ENCODE peak calls at places on chromosomes 12 and 14, in seven cellular contexts. S is GM12878, P is A549, V is GM23338, D is HCT116, M is K562, Y is Panc1. T is an unnamed sample.

GRCh38 chr12:112517730-112518129 is 99.0 kb downstream of the PTPN11 start:
- DNase-seq in P (no peak), Y (no peak), V (no peak), D (no peak), M (no peak), S (no peak), T (no peak)

GRCh38 chr12:78931466-78931990 is 67.0 kb downstream of the SYT1 start:
- DNase-seq in P (no peak), V (peak; percentile 27), S (no peak), D (no peak), Y (no peak), M (no peak), T (no peak)

GRCh38 chr12:13379531-13379930 is 183.0 kb downstream of the EMP1 start:
- DNase-seq in P (no peak), M (no peak), D (no peak), S (no peak), Y (no peak), V (no peak), T (no peak)

GRCh38 chr14:105086833-105087307 is 21.6 kb upstream of the GPR132 start:
- DNase-seq in V (peak; percentile 93), Y (no peak), D (peak; percentile 24), M (peak; percentile 76), P (peak; percentile 63), S (no peak), T (peak; percentile 81)

GRCh38 chr12:112252184-112252583 is 126.8 kb downstream of the TRAFD1 start:
- DNase-seq in D (no peak), P (no peak), S (no peak), M (no peak), Y (no peak), V (no peak), T (no peak)

GRCh38 chr12:109951136-109951535 is 45.0 kb downstream of the GIT2 start:
- DNase-seq in M (no peak), D (peak; percentile 31), P (no peak), V (no peak), S (no peak), Y (no peak), T (no peak)

GRCh38 chr12:116415408-116416108 is 138.1 kb upstream of the MED13L start:
- DNase-seq in P (no peak), Y (no peak), D (no peak), M (no peak), S (no peak), V (no peak), T (no peak)

GRCh38 chr14:54893151-54893760 is 9.4 kb downstream of the GCH1 start:
- DNase-seq in Y (no peak), P (peak; percentile 64), M (peak; percentile 32), S (no peak), D (peak; percentile 39), V (peak; percentile 70), T (no peak)

GRCh38 chr12:2094597-2094996 is 41.8 kb downstream of the CACNA1C start:
- DNase-seq in P (no peak), S (no peak), V (no peak), D (no peak), Y (no peak), M (no peak), T (peak; percentile 8)

GRCh38 chr14:100451264-100451663 is 128.1 kb downstream of the SLC25A47 start:
- DNase-seq in P (no peak), Y (no peak), M (no peak), V (no peak), S (no peak), D (no peak), T (no peak)

GRCh38 chr14:92323031-92323915 is at the start of gene SLC24A4:
- DNase-seq in M (no peak), V (peak; percentile 69), D (no peak), Y (no peak), P (peak; percentile 40), S (no peak), T (peak; percentile 12)

GRCh38 chr14:104865631-104866441 is 768 bp downstream of the CEP170B start:
- DNase-seq in D (peak; percentile 8), Y (no peak), P (peak; percentile 41), M (peak; percentile 68), S (no peak), V (peak; percentile 86), T (no peak)

GRCh38 chr12:92028039-92028709 is 117.5 kb downstream of the BTG1 start:
- DNase-seq in V (no peak), D (no peak), M (no peak), Y (no peak), S (no peak), P (no peak), T (no peak)

GRCh38 chr12:22283508-22283907 is 51.0 kb downstream of the ST8SIA1 start:
- DNase-seq in S (no peak), V (peak; percentile 13), D (no peak), M (no peak), P (no peak), Y (no peak), T (no peak)

GRCh38 chr14:76502638-76503037 is 126.7 kb downstream of the ESRRB start:
- DNase-seq in V (no peak), Y (no peak), P (no peak), D (no peak), S (peak; percentile 49), M (no peak), T (no peak)

GRCh38 chr12:50642755-50643154 is 121.1 kb upstream of the ATF1 start:
- DNase-seq in D (no peak), Y (no peak), M (no peak), S (no peak), V (peak; percentile 20), P (no peak), T (no peak)

GRCh38 chr14:38496092-38496491 is 240.2 kb upstream of the CLEC14A start:
- DNase-seq in V (no peak), P (no peak), M (no peak), Y (no peak), D (no peak), S (no peak), T (no peak)

GRCh38 chr14:53152627-53152908 is 555 bp downstream of the DDHD1 start:
- DNase-seq in D (no peak), M (no peak), V (no peak), Y (no peak), S (no peak), P (no peak), T (no peak)

GRCh38 chr14:24426912-24427536 is 2.4 kb downstream of the CBLN3 start:
- DNase-seq in P (no peak), M (no peak), D (no peak), V (peak; percentile 74), Y (no peak), S (no peak), T (no peak)

GRCh38 chr12:29149691-29150382 is 759 bp downstream of the FAR2 start:
- DNase-seq in Y (no peak), P (no peak), S (no peak), D (no peak), V (peak; percentile 47), M (peak; percentile 30), T (peak; percentile 30)

GRCh38 chr12:29152223-29152868 is 3.3 kb downstream of the FAR2 start:
- DNase-seq in M (no peak), D (no peak), Y (no peak), S (no peak), P (no peak), V (no peak), T (peak; percentile 54)

GRCh38 chr12:29148065-29148957 is 767 bp upstream of the FAR2 start:
- DNase-seq in P (peak; percentile 18), S (no peak), Y (no peak), D (no peak), V (no peak), M (peak; percentile 19), T (no peak)

GRCh38 chr12:29146201-29146600 is 2.9 kb upstream of the FAR2 start:
- DNase-seq in M (no peak), P (no peak), V (no peak), D (no peak), S (no peak), Y (no peak), T (no peak)

GRCh38 chr12:29148958-29149690 is at the start of gene FAR2:
- DNase-seq in Y (no peak), M (peak; percentile 69), V (peak; percentile 75), S (no peak), P (peak; percentile 16), D (no peak), T (peak; percentile 79)
- TF ChIP-seq REST in Y (no peak), M (no peak), V (no peak), S (no peak), P (no peak), D (no peak), T (peak; percentile 5)

DNA sequence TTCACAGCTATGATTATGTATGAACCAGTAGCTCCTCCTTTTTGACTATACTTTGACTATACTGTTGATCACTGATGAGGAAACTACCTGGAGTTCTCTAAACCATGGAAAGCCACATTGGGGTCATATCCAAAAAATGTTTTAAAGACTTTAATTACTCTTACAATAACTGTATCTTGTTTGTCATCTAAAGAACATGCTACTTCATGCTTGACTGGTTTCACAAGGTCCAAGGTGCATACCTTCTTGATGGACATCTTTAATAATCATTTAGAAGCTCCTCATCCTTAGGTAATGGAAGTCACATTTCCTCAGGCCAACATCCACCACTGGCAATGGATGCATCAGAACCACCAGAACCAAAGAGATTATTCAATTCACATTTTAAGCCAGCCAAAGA is 29.9 kb downstream of the WASHC3 start:
- DNase-seq in M (no peak), P (no peak), S (no peak), D (no peak), V (no peak), Y (no peak), T (no peak)
- H3K27ac ChIP-seq in M (no peak overlapping the region), P (no peak overlapping the region), S (no peak overlapping the region), D (no peak overlapping the region), V (no peak overlapping the region), Y (no peak overlapping the region), T (no peak overlapping the region)

GRCh38 chr14:31300296-31300695 is 92.7 kb upstream of the HECTD1 start:
- DNase-seq in M (peak; percentile 8), Y (no peak), D (no peak), P (peak; percentile 15), V (peak; percentile 61), S (no peak), T (no peak)

GRCh38 chr14:31294736-31295398 is 87.3 kb upstream of the HECTD1 start:
- DNase-seq in V (no peak), P (no peak), D (no peak), Y (no peak), M (no peak), S (no peak), T (no peak)

GRCh38 chr14:31300883-31301282 is 93.3 kb upstream of the HECTD1 start:
- DNase-seq in S (no peak), D (no peak), V (no peak), M (no peak), P (no peak), Y (no peak), T (no peak)

GRCh38 chr14:31297701-31298344 is 90.2 kb upstream of the HECTD1 start:
- DNase-seq in P (no peak), M (no peak), V (no peak), Y (no peak), D (no peak), S (no peak), T (no peak)

GRCh38 chr14:31297112-31297511 is 89.5 kb upstream of the HECTD1 start:
- DNase-seq in Y (no peak), P (no peak), D (no peak), V (no peak), M (no peak), S (no peak), T (no peak)
- TF ChIP-seq REST in Y (no peak), P (no peak), D (no peak), V (no peak), M (no peak), S (no peak), T (no peak)

DNA sequence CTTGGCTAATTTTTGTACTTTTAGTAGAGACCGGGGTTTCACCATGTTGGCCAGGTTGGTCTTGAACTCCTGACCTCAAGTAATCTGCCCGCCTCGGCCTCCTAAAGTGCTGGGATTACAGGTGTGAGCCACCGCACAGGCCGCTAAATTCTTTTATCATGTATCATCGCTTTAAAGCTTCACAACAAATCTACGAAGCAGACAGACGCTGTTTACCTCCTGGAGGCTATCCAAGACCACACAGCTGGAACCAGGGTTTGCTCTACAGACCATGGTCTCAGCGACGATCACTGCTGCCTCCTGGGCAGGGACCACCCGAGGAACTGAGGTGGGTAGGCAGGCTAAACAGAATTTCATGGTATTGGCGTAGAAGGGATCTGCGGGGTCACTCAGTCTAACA is 27.2 kb downstream of the KRT80 start:
- DNase-seq in S (no peak), P (no peak), D (peak; percentile 67), V (no peak), Y (no peak), M (no peak), T (no peak)
- H3K27ac ChIP-seq in S (no peak overlapping the region), P (peak overlapping the region; percentile 96), D (peak overlapping the region; percentile 57), V (no peak overlapping the region), Y (peak overlapping the region; percentile 81), M (no peak overlapping the region), T (no peak overlapping the region)

T was measured in HL-60.